ENCODE peak calls at places on chromosome 9, in eight cellular contexts. X, G, L, P, Z, E, O and H are unnamed samples.

GRCh38 chr9:109250311-109250741 is 70.5 kb downstream of the EPB41L4B start:
- DNase-seq in X (no peak), G (no peak), L (no peak), P (no peak), Z (no peak), E (no peak), O (no peak), H (no peak)

GRCh38 chr9:134895849-134896833 is 15.5 kb downstream of the FCN2 start:
- DNase-seq in X (peak; percentile 53), G (no peak), L (peak; percentile 39), P (peak; percentile 21), Z (peak; percentile 85), E (peak; percentile 55), O (no peak), H (peak; percentile 94)

GRCh38 chr9:125476645-125477044 is 215.0 kb downstream of the GAPVD1 start:
- DNase-seq in X (no peak), G (no peak), L (no peak), P (no peak), Z (no peak), E (no peak), O (no peak), H (no peak)

GRCh38 chr9:137296214-137297059 is 5.6 kb downstream of the NRARP start:
- DNase-seq in X (no peak), G (no peak), L (no peak), P (no peak), Z (no peak), E (no peak), O (no peak), H (no peak)

GRCh38 chr9:26744362-26744965 is 148.1 kb downstream of the CAAP1 start:
- DNase-seq in X (peak; percentile 41), G (no peak), L (peak; percentile 41), P (no peak), Z (no peak), E (peak; percentile 9), O (no peak), H (no peak)

GRCh38 chr9:126613656-126614055 is at the start of gene LMX1B:
- DNase-seq in X (peak; percentile 49), G (no peak), L (peak; percentile 67), P (no peak), Z (no peak), E (peak; percentile 72), O (no peak), H (peak; percentile 89)

GRCh38 chr9:130183133-130183762 is 11.0 kb downstream of the NCS1 start:
- DNase-seq in X (peak; percentile 85), G (no peak), L (peak; percentile 76), P (no peak), Z (peak; percentile 85), E (peak; percentile 35), O (no peak), H (peak; percentile 91)

GRCh38 chr9:79264511-79265448 is 307.0 kb upstream of the TLE4 start:
- DNase-seq in X (peak; percentile 55), G (no peak), L (no peak), P (no peak), Z (no peak), E (no peak), O (no peak), H (peak; percentile 32)

GRCh38 chr9:72534931-72535330 is 13.5 kb downstream of the TMC1 start:
- DNase-seq in X (peak; percentile 66), G (no peak), L (no peak), P (no peak), Z (no peak), E (peak; percentile 25), O (no peak), H (no peak)

GRCh38 chr9:21682981-21683380 is 119.5 kb upstream of the MTAP start:
- DNase-seq in X (peak; percentile 75), G (no peak), L (no peak), P (no peak), Z (no peak), E (peak; percentile 92), O (no peak), H (no peak)

GRCh38 chr9:87271696-87272477 is 225.8 kb upstream of the DAPK1 start:
- DNase-seq in X (no peak), G (no peak), L (no peak), P (no peak), Z (no peak), E (no peak), O (no peak), H (no peak)

GRCh38 chr9:16320338-16320902 is 550.0 kb downstream of the BNC2 start:
- DNase-seq in X (no peak), G (no peak), L (no peak), P (no peak), Z (no peak), E (no peak), O (no peak), H (no peak)

GRCh38 chr9:35114113-35114847 is 1.4 kb downstream of the ATOSB start:
- DNase-seq in X (peak; percentile 98), G (peak; percentile 71), L (peak; percentile 90), P (peak; percentile 17), Z (peak; percentile 87), E (peak; percentile 93), O (peak; percentile 67), H (peak; percentile 90)

GRCh38 chr9:21890696-21891095 is 88.3 kb downstream of the MTAP start:
- DNase-seq in X (no peak), G (no peak), L (no peak), P (no peak), Z (no peak), E (no peak), O (no peak), H (no peak)

GRCh38 chr9:35726876-35727438 is 5.0 kb downstream of the TLN1 start:
- DNase-seq in X (peak; percentile 66), G (peak; percentile 15), L (peak; percentile 59), P (no peak), Z (no peak), E (peak; percentile 21), O (no peak), H (peak; percentile 53)

GRCh38 chr9:97046228-97046627 is 7.3 kb upstream of the CTSV start:
- DNase-seq in X (peak; percentile 31), G (no peak), L (no peak), P (no peak), Z (no peak), E (peak; percentile 99), O (no peak), H (peak; percentile 83)

GRCh38 chr9:89523948-89524347 is 26.0 kb upstream of the SEMA4D start:
- DNase-seq in X (no peak), G (no peak), L (no peak), P (no peak), Z (no peak), E (no peak), O (peak; percentile 37), H (no peak)

GRCh38 chr9:1869843-1870242 is 145.3 kb upstream of the SMARCA2 start:
- DNase-seq in X (peak; percentile 18), G (no peak), L (peak; percentile 63), P (no peak), Z (no peak), E (peak; percentile 11), O (no peak), H (peak; percentile 44)

GRCh38 chr9:82621446-82621845 is 441.5 kb downstream of the RASEF start:
- DNase-seq in X (no peak), G (no peak), L (no peak), P (no peak), Z (no peak), E (peak; percentile 11), O (no peak), H (no peak)

GRCh38 chr9:37787059-37787458 is 2.2 kb upstream of the EXOSC3 start:
- DNase-seq in X (no peak), G (no peak), L (no peak), P (no peak), Z (no peak), E (no peak), O (no peak), H (no peak)

GRCh38 chr9:34579819-34580185 is 9.7 kb downstream of the CNTFR start:
- DNase-seq in X (no peak), G (no peak), L (no peak), P (no peak), Z (no peak), E (no peak), O (no peak), H (no peak)

GRCh38 chr9:12740845-12741244 is 34.0 kb upstream of the LURAP1L start:
- DNase-seq in X (peak; percentile 72), G (no peak), L (no peak), P (no peak), Z (no peak), E (peak; percentile 88), O (no peak), H (peak; percentile 37)

GRCh38 chr9:115146581-115147021 is 28.6 kb upstream of the TNC start:
- DNase-seq in X (peak; percentile 88), G (no peak), L (no peak), P (no peak), Z (peak; percentile 46), E (peak; percentile 67), O (no peak), H (peak; percentile 80)

GRCh38 chr9:130234340-130235260 is 31.0 kb upstream of the HMCN2 start:
- DNase-seq in X (peak; percentile 32), G (no peak), L (no peak), P (no peak), Z (no peak), E (no peak), O (no peak), H (peak; percentile 55)